ENCODE peak calls at places on chromosome 1, in ten cellular contexts. One of them, this sample, is unnamed.

GRCh38 chr1:65002156-65002507 is 35.8 kb upstream of the JAK1 start:
- DNase-seq in mucosa of descending colon: no peak
- DNase-seq in IMR-90: no peak
- DNase-seq in omental fat pad: no peak
- DNase-seq in esophagus squamous epithelium: no peak
- DNase-seq in H9: peak; percentile 37
- DNase-seq in ascending aorta: no peak
- DNase-seq in fibroblast of mammary gland: no peak
- DNase-seq in adrenal gland: no peak
- DNase-seq in CD4-positive, alpha-beta T cell: no peak
- DNase-seq in this sample: no peak

GRCh38 chr1:37631039-37631428 is 3.7 kb downstream of the RSPO1 start:
- DNase-seq in mucosa of descending colon: no peak
- DNase-seq in IMR-90: no peak
- DNase-seq in omental fat pad: no peak
- DNase-seq in esophagus squamous epithelium: no peak
- DNase-seq in H9: no peak
- DNase-seq in ascending aorta: no peak
- DNase-seq in fibroblast of mammary gland: no peak
- DNase-seq in adrenal gland: no peak
- DNase-seq in CD4-positive, alpha-beta T cell: no peak
- DNase-seq in this sample: no peak

GRCh38 chr1:52917156-52917555 is 4.4 kb downstream of the ECHDC2 start:
- DNase-seq in mucosa of descending colon: peak; percentile 53
- DNase-seq in IMR-90: no peak
- DNase-seq in omental fat pad: no peak
- DNase-seq in esophagus squamous epithelium: no peak
- DNase-seq in H9: no peak
- DNase-seq in ascending aorta: no peak
- DNase-seq in fibroblast of mammary gland: no peak
- DNase-seq in adrenal gland: no peak
- DNase-seq in CD4-positive, alpha-beta T cell: no peak
- DNase-seq in this sample: no peak

GRCh38 chr1:74343191-74343590 is 108.0 kb downstream of the TNNI3K start:
- DNase-seq in mucosa of descending colon: peak; percentile 2
- DNase-seq in IMR-90: peak; percentile 27
- DNase-seq in omental fat pad: no peak
- DNase-seq in esophagus squamous epithelium: no peak
- DNase-seq in H9: peak; percentile 36
- DNase-seq in ascending aorta: no peak
- DNase-seq in fibroblast of mammary gland: peak; percentile 25
- DNase-seq in adrenal gland: no peak
- DNase-seq in CD4-positive, alpha-beta T cell: no peak
- DNase-seq in this sample: no peak

GRCh38 chr1:113197662-113198330 is 124.8 kb downstream of the LRIG2 start:
- DNase-seq in mucosa of descending colon: no peak
- DNase-seq in IMR-90: no peak
- DNase-seq in omental fat pad: no peak
- DNase-seq in esophagus squamous epithelium: no peak
- DNase-seq in H9: no peak
- DNase-seq in ascending aorta: no peak
- DNase-seq in fibroblast of mammary gland: peak; percentile 24
- DNase-seq in adrenal gland: no peak
- DNase-seq in CD4-positive, alpha-beta T cell: no peak
- DNase-seq in this sample: no peak

GRCh38 chr1:202551683-202552082 is 158.6 kb downstream of the SYT2 start:
- DNase-seq in mucosa of descending colon: no peak
- DNase-seq in IMR-90: no peak
- DNase-seq in omental fat pad: no peak
- DNase-seq in esophagus squamous epithelium: no peak
- DNase-seq in H9: no peak
- DNase-seq in ascending aorta: no peak
- DNase-seq in fibroblast of mammary gland: no peak
- DNase-seq in adrenal gland: no peak
- DNase-seq in CD4-positive, alpha-beta T cell: no peak
- DNase-seq in this sample: no peak

GRCh38 chr1:239593527-239593926 is 207.2 kb downstream of the CHRM3 start:
- DNase-seq in mucosa of descending colon: no peak
- DNase-seq in IMR-90: no peak
- DNase-seq in omental fat pad: no peak
- DNase-seq in esophagus squamous epithelium: no peak
- DNase-seq in H9: no peak
- DNase-seq in ascending aorta: no peak
- DNase-seq in fibroblast of mammary gland: no peak
- DNase-seq in adrenal gland: no peak
- DNase-seq in CD4-positive, alpha-beta T cell: no peak
- DNase-seq in this sample: no peak

GRCh38 chr1:224542783-224543440 is 73.2 kb upstream of the CNIH3 start:
- DNase-seq in mucosa of descending colon: no peak
- DNase-seq in IMR-90: peak; percentile 99
- DNase-seq in omental fat pad: no peak
- DNase-seq in esophagus squamous epithelium: no peak
- DNase-seq in H9: no peak
- DNase-seq in ascending aorta: no peak
- DNase-seq in fibroblast of mammary gland: peak; percentile 99
- DNase-seq in adrenal gland: peak; percentile 22
- DNase-seq in CD4-positive, alpha-beta T cell: no peak
- DNase-seq in this sample: peak; percentile 45

GRCh38 chr1:40748841-40749718 is 34.5 kb upstream of the KCNQ4 start:
- DNase-seq in mucosa of descending colon: peak; percentile 24
- DNase-seq in IMR-90: no peak
- DNase-seq in omental fat pad: no peak
- DNase-seq in esophagus squamous epithelium: no peak
- DNase-seq in H9: no peak
- DNase-seq in ascending aorta: no peak
- DNase-seq in fibroblast of mammary gland: no peak
- DNase-seq in adrenal gland: no peak
- DNase-seq in CD4-positive, alpha-beta T cell: no peak
- DNase-seq in this sample: no peak

GRCh38 chr1:116817582-116818064 is 63.4 kb downstream of the CD2 start:
- DNase-seq in mucosa of descending colon: peak; percentile 40
- DNase-seq in IMR-90: peak; percentile 4
- DNase-seq in omental fat pad: no peak
- DNase-seq in esophagus squamous epithelium: no peak
- DNase-seq in H9: peak; percentile 84
- DNase-seq in ascending aorta: no peak
- DNase-seq in fibroblast of mammary gland: peak; percentile 50
- DNase-seq in adrenal gland: peak; percentile 20
- DNase-seq in CD4-positive, alpha-beta T cell: peak; percentile 74
- DNase-seq in this sample: peak; percentile 79

GRCh38 chr1:45913183-45913924 is 109.9 kb downstream of the MAST2 start:
- DNase-seq in mucosa of descending colon: peak; percentile 81
- DNase-seq in IMR-90: peak; percentile 96
- DNase-seq in omental fat pad: no peak
- DNase-seq in esophagus squamous epithelium: no peak
- DNase-seq in H9: no peak
- DNase-seq in ascending aorta: peak; percentile 42
- DNase-seq in fibroblast of mammary gland: peak; percentile 98
- DNase-seq in adrenal gland: peak; percentile 90
- DNase-seq in CD4-positive, alpha-beta T cell: no peak
- DNase-seq in this sample: no peak

GRCh38 chr1:217153361-217153760 is 430.1 kb upstream of the ESRRG start:
- DNase-seq in mucosa of descending colon: no peak
- DNase-seq in IMR-90: no peak
- DNase-seq in omental fat pad: no peak
- DNase-seq in esophagus squamous epithelium: no peak
- DNase-seq in H9: no peak
- DNase-seq in ascending aorta: no peak
- DNase-seq in fibroblast of mammary gland: no peak
- DNase-seq in adrenal gland: no peak
- DNase-seq in CD4-positive, alpha-beta T cell: no peak
- DNase-seq in this sample: no peak
- TF ChIP-seq CTCF in mucosa of descending colon: no peak
- TF ChIP-seq CTCF in IMR-90: no peak
- TF ChIP-seq CTCF in omental fat pad: no peak
- TF ChIP-seq CTCF in esophagus squamous epithelium: no peak
- TF ChIP-seq CTCF in H9: no peak
- TF ChIP-seq CTCF in ascending aorta: no peak
- TF ChIP-seq CTCF in fibroblast of mammary gland: no peak
- TF ChIP-seq CTCF in adrenal gland: no peak
- TF ChIP-seq CTCF in CD4-positive, alpha-beta T cell: no peak
- TF ChIP-seq CTCF in this sample: no peak

GRCh38 chr1:55423376-55423775 is 208.2 kb upstream of the USP24 start:
- DNase-seq in mucosa of descending colon: peak; percentile 25
- DNase-seq in IMR-90: no peak
- DNase-seq in omental fat pad: no peak
- DNase-seq in esophagus squamous epithelium: no peak
- DNase-seq in H9: no peak
- DNase-seq in ascending aorta: no peak
- DNase-seq in fibroblast of mammary gland: no peak
- DNase-seq in adrenal gland: no peak
- DNase-seq in CD4-positive, alpha-beta T cell: no peak
- DNase-seq in this sample: no peak

GRCh38 chr1:55426619-55427018 is 211.5 kb upstream of the USP24 start:
- DNase-seq in mucosa of descending colon: no peak
- DNase-seq in IMR-90: peak; percentile 60
- DNase-seq in omental fat pad: no peak
- DNase-seq in esophagus squamous epithelium: no peak
- DNase-seq in H9: no peak
- DNase-seq in ascending aorta: no peak
- DNase-seq in fibroblast of mammary gland: no peak
- DNase-seq in adrenal gland: no peak
- DNase-seq in CD4-positive, alpha-beta T cell: no peak
- DNase-seq in this sample: no peak

GRCh38 chr1:55426156-55426555 is 211.0 kb upstream of the USP24 start:
- DNase-seq in mucosa of descending colon: no peak
- DNase-seq in IMR-90: no peak
- DNase-seq in omental fat pad: no peak
- DNase-seq in esophagus squamous epithelium: no peak
- DNase-seq in H9: no peak
- DNase-seq in ascending aorta: no peak
- DNase-seq in fibroblast of mammary gland: no peak
- DNase-seq in adrenal gland: no peak
- DNase-seq in CD4-positive, alpha-beta T cell: no peak
- DNase-seq in this sample: no peak

GRCh38 chr1:55427576-55427975 is 212.4 kb upstream of the USP24 start:
- DNase-seq in mucosa of descending colon: no peak
- DNase-seq in IMR-90: no peak
- DNase-seq in omental fat pad: no peak
- DNase-seq in esophagus squamous epithelium: no peak
- DNase-seq in H9: no peak
- DNase-seq in ascending aorta: no peak
- DNase-seq in fibroblast of mammary gland: no peak
- DNase-seq in adrenal gland: no peak
- DNase-seq in CD4-positive, alpha-beta T cell: no peak
- DNase-seq in this sample: no peak

DNA sequence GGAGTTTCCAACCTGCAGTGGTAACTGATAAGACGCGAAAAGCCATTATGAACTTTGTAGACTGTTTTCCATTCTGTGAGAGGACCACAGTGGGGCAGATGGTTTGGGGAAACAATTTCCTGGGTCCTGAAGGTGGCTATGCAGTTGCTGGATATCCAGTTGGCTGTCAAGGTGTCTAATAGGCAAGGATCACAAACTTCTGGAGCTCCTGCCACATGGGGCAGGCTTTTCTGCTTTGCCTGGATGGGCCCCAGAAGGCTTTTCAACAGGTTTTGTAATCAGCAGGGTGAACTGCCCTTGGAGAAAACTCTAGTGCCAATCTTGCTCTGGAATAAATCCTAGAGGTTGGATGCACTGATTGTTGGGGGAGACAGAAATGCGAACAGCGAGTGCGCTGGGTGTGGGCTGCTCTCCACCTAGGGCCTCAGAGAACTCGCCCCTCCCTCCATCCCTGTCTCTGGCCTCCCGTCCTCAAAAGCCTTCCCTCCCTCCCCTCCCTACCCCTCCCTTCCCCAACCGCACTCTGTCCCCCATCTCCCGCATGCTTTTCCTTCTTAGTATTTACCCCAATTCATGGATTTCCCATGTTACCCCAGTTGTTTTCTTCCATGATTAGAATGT is 210.3 kb upstream of the USP24 start:
- DNase-seq in mucosa of descending colon: no peak
- DNase-seq in IMR-90: no peak
- DNase-seq in omental fat pad: no peak
- DNase-seq in esophagus squamous epithelium: no peak
- DNase-seq in H9: no peak
- DNase-seq in ascending aorta: no peak
- DNase-seq in fibroblast of mammary gland: no peak
- DNase-seq in adrenal gland: no peak
- DNase-seq in CD4-positive, alpha-beta T cell: no peak
- DNase-seq in this sample: no peak
- TF ChIP-seq CTCF in mucosa of descending colon: no peak
- TF ChIP-seq CTCF in IMR-90: no peak
- TF ChIP-seq CTCF in omental fat pad: no peak
- TF ChIP-seq CTCF in esophagus squamous epithelium: no peak
- TF ChIP-seq CTCF in H9: peak; percentile 37
- TF ChIP-seq CTCF in ascending aorta: no peak
- TF ChIP-seq CTCF in fibroblast of mammary gland: no peak
- TF ChIP-seq CTCF in adrenal gland: no peak
- TF ChIP-seq CTCF in CD4-positive, alpha-beta T cell: no peak
- TF ChIP-seq CTCF in this sample: no peak

GRCh38 chr1:169072945-169073725 is 33.4 kb upstream of the ATP1B1 start:
- DNase-seq in mucosa of descending colon: peak; percentile 75
- DNase-seq in IMR-90: no peak
- DNase-seq in omental fat pad: no peak
- DNase-seq in esophagus squamous epithelium: no peak
- DNase-seq in H9: no peak
- DNase-seq in ascending aorta: no peak
- DNase-seq in fibroblast of mammary gland: no peak
- DNase-seq in adrenal gland: no peak
- DNase-seq in CD4-positive, alpha-beta T cell: no peak
- DNase-seq in this sample: no peak

GRCh38 chr1:169070547-169070946 is 35.9 kb upstream of the ATP1B1 start:
- DNase-seq in mucosa of descending colon: no peak
- DNase-seq in IMR-90: no peak
- DNase-seq in omental fat pad: no peak
- DNase-seq in esophagus squamous epithelium: no peak
- DNase-seq in H9: no peak
- DNase-seq in ascending aorta: no peak
- DNase-seq in fibroblast of mammary gland: no peak
- DNase-seq in adrenal gland: no peak
- DNase-seq in CD4-positive, alpha-beta T cell: no peak
- DNase-seq in this sample: no peak

GRCh38 chr1:169070958-169071357 is 35.5 kb upstream of the ATP1B1 start:
- DNase-seq in mucosa of descending colon: no peak
- DNase-seq in IMR-90: no peak
- DNase-seq in omental fat pad: no peak
- DNase-seq in esophagus squamous epithelium: no peak
- DNase-seq in H9: no peak
- DNase-seq in ascending aorta: no peak
- DNase-seq in fibroblast of mammary gland: no peak
- DNase-seq in adrenal gland: no peak
- DNase-seq in CD4-positive, alpha-beta T cell: no peak
- DNase-seq in this sample: no peak
- TF ChIP-seq CTCF in mucosa of descending colon: no peak
- TF ChIP-seq CTCF in IMR-90: no peak
- TF ChIP-seq CTCF in omental fat pad: no peak
- TF ChIP-seq CTCF in esophagus squamous epithelium: no peak
- TF ChIP-seq CTCF in H9: no peak
- TF ChIP-seq CTCF in ascending aorta: peak; percentile 7
- TF ChIP-seq CTCF in fibroblast of mammary gland: no peak
- TF ChIP-seq CTCF in adrenal gland: no peak
- TF ChIP-seq CTCF in CD4-positive, alpha-beta T cell: no peak
- TF ChIP-seq CTCF in this sample: no peak

DNA sequence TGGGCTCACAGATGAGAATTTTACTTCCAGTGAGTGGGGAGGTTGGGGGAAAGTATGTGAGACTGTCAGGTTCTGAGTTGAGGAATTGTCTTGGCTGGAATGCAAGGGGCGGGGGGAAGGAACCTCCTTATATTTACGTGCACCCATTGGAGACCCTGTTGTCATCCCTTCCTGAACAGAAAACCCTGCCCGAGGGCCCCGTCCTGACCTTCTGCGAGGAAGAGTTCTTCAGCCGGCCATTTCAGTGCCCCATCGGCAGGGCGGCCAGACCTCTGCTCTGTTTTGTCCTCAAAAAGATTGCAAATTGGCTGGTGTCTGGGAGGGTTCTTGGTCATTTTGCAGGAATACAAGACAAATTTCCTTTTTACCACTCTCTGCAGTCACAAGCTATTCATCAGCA is 7.1 kb downstream of the KIF26B start:
- DNase-seq in mucosa of descending colon: no peak
- DNase-seq in IMR-90: no peak
- DNase-seq in omental fat pad: no peak
- DNase-seq in esophagus squamous epithelium: no peak
- DNase-seq in H9: no peak
- DNase-seq in ascending aorta: no peak
- DNase-seq in fibroblast of mammary gland: no peak
- DNase-seq in adrenal gland: no peak
- DNase-seq in CD4-positive, alpha-beta T cell: no peak
- DNase-seq in this sample: no peak
- TF ChIP-seq CTCF in mucosa of descending colon: no peak
- TF ChIP-seq CTCF in IMR-90: no peak
- TF ChIP-seq CTCF in omental fat pad: no peak
- TF ChIP-seq CTCF in esophagus squamous epithelium: no peak
- TF ChIP-seq CTCF in H9: no peak
- TF ChIP-seq CTCF in ascending aorta: no peak
- TF ChIP-seq CTCF in fibroblast of mammary gland: no peak
- TF ChIP-seq CTCF in adrenal gland: no peak
- TF ChIP-seq CTCF in CD4-positive, alpha-beta T cell: no peak
- TF ChIP-seq CTCF in this sample: no peak

This sample was measured in Calu3.